ENCODE peak calls at places on chromosomes 1 and 21, in four cellular contexts. N is GM12878, L is SK-N-SH, C is K562. J is an unnamed sample.

GRCh38 chr1:9894115-9894514 is 16.0 kb downstream of the CTNNBIP1 start:
- DNase-seq in C (no peak), N (no peak), L (no peak), J (no peak)

GRCh38 chr1:109083923-109084322 is 6.6 kb upstream of the TMEM167B start:
- DNase-seq in C (no peak), L (no peak), N (no peak), J (no peak)

GRCh38 chr21:39188521-39189139 is 5.4 kb upstream of the PSMG1 start:
- DNase-seq in L (no peak), N (no peak), C (no peak), J (no peak)

GRCh38 chr1:16984717-16985116 is 4.3 kb upstream of the MFAP2 start:
- DNase-seq in L (peak), C (no peak), N (no peak), J (no peak)

GRCh38 chr1:119374208-119374877 is 5.8 kb downstream of the HAO2 start:
- DNase-seq in N (no peak), C (no peak), L (no peak), J (no peak)

GRCh38 chr1:175637917-175638316 is 105.5 kb downstream of the TNR start:
- DNase-seq in C (no peak), L (no peak), N (no peak), J (no peak)

GRCh38 chr1:154198756-154199562 is 7.1 kb upstream of the TPM3 start:
- DNase-seq in C (peak), N (no peak), L (peak), J (peak)

GRCh38 chr1:192311281-192311680 is 5.5 kb upstream of the RGS21 start:
- DNase-seq in C (no peak), N (no peak), L (no peak), J (peak)

GRCh38 chr1:29540801-29541357 is 304.6 kb downstream of the PTPRU start:
- DNase-seq in C (no peak), N (no peak), L (no peak), J (no peak)

GRCh38 chr1:227546598-227547313 is 16.6 kb upstream of the ZNF678 start:
- DNase-seq in N (no peak), L (no peak), C (no peak), J (no peak)

GRCh38 chr1:18676431-18676830 is 45.8 kb downstream of the PAX7 start:
- DNase-seq in L (no peak), N (no peak), C (no peak), J (no peak)

GRCh38 chr1:98992844-98993243 is 11.8 kb downstream of the PLPPR5 start:
- DNase-seq in N (no peak), L (no peak), C (no peak), J (no peak)

GRCh38 chr1:201223852-201224670 is 33.4 kb downstream of the IGFN1 start:
- DNase-seq in C (no peak), N (no peak), L (no peak), J (no peak)

GRCh38 chr1:53294557-53294956 is 33.3 kb downstream of the LRP8 start:
- DNase-seq in C (no peak), N (no peak), L (no peak), J (no peak)

GRCh38 chr1:172219966-172220365 is 200.5 kb upstream of the C1orf105 start:
- DNase-seq in L (no peak), N (no peak), C (no peak), J (no peak)

GRCh38 chr1:58779837-58780585 is 3.8 kb downstream of the JUN start:
- DNase-seq in C (no peak), N (no peak), L (no peak), J (peak)

GRCh38 chr1:184472117-184472516 is 85.3 kb downstream of the C1orf21 start:
- DNase-seq in L (no peak), N (no peak), C (no peak), J (no peak)

GRCh38 chr1:228236744-228237143 is 28.9 kb downstream of the OBSCN start:
- DNase-seq in C (peak), N (no peak), L (no peak), J (peak)

GRCh38 chr1:62247391-62248168 is 52.9 kb downstream of the L1TD1 start:
- DNase-seq in C (no peak), L (peak), N (no peak), J (no peak)

GRCh38 chr1:216722841-216723240 is 388 bp downstream of the ESRRG start:
- DNase-seq in L (no peak), N (no peak), C (no peak), J (no peak)

GRCh38 chr1:162661336-162661735 is 29.1 kb downstream of the DDR2 start:
- DNase-seq in C (no peak), N (no peak), L (no peak), J (no peak)

GRCh38 chr1:109272021-109272799 is 10.7 kb downstream of the PSRC1 start:
- DNase-seq in C (no peak), L (no peak), N (no peak), J (no peak)

GRCh38 chr1:26020390-26020789 is 1.2 kb upstream of the EXTL1 start:
- DNase-seq in C (no peak), N (no peak), L (no peak), J (no peak)

GRCh38 chr1:31335007-31335406 is 37.9 kb downstream of the FABP3 start:
- DNase-seq in C (no peak), N (peak), L (peak), J (peak)

GRCh38 chr1:229035054-229035747 is 235.7 kb upstream of the RAB4A start:
- DNase-seq in N (peak), L (no peak), C (no peak), J (no peak)

GRCh38 chr1:42971848-42972291 is 13.2 kb upstream of the SLC2A1 start:
- DNase-seq in N (no peak), C (no peak), L (no peak), J (no peak)

GRCh38 chr1:66787641-66788040 is 13.4 kb downstream of the INSL5 start:
- DNase-seq in C (no peak), N (no peak), L (no peak), J (no peak)

GRCh38 chr21:44074315-44074958 is 32.8 kb upstream of the PWP2 start:
- DNase-seq in C (no peak), N (no peak), L (no peak), J (no peak)

GRCh38 chr21:43340491-43341348 is 86.2 kb downstream of the SIK1 start:
- DNase-seq in C (peak), L (no peak), N (no peak), J (no peak)

GRCh38 chr1:200035956-200036615 is 8.6 kb downstream of the NR5A2 start:
- DNase-seq in L (peak), N (no peak), C (no peak), J (no peak)

GRCh38 chr1:54927475-54928240 is 40.7 kb upstream of the DHCR24 start:
- DNase-seq in N (no peak), L (no peak), C (no peak), J (no peak)

GRCh38 chr1:51956528-51957509 is 33.7 kb downstream of the RAB3B start:
- DNase-seq in N (no peak), C (no peak), L (no peak), J (no peak)

GRCh38 chr1:198756470-198756869 is 117.6 kb downstream of the PTPRC start:
- DNase-seq in L (no peak), N (no peak), C (no peak), J (no peak)

GRCh38 chr1:6625579-6626149 is 996 bp downstream of the THAP3 start:
- DNase-seq in N (no peak), L (no peak), C (no peak), J (no peak)

GRCh38 chr1:160625725-160626498 is 20.9 kb downstream of the SLAMF1 start:
- DNase-seq in N (no peak), C (no peak), L (no peak), J (no peak)

GRCh38 chr1:70499695-70500094 is 88.6 kb downstream of the CTH start:
- DNase-seq in C (no peak), N (no peak), L (no peak), J (no peak)
- TF ChIP-seq FOXM1 in C (no peak), N (no peak), L (no peak), J (no peak)

GRCh38 chr21:46437096-46437498 is 21.6 kb upstream of the DIP2A start:
- DNase-seq in L (no peak), C (no peak), N (no peak), J (no peak)
- TF ChIP-seq FOXM1 in L (no peak), C (no peak), N (no peak), J (no peak)

GRCh38 chr21:45599146-45599581 is 44.4 kb upstream of the PCBP3 start:
- DNase-seq in C (no peak), N (no peak), L (no peak), J (no peak)
- TF ChIP-seq FOXM1 in C (no peak), N (no peak), L (no peak), J (no peak)

GRCh38 chr1:232131715-232132391 is 498.1 kb downstream of the SIPA1L2 start:
- DNase-seq in C (no peak), L (no peak), N (no peak), J (no peak)
- TF ChIP-seq FOXM1 in C (no peak), L (no peak), N (no peak), J (no peak)